ENCODE peak calls at places on chromosomes 6 and 20, in four cellular contexts. I, D, Q and Z are unnamed samples.
A peak's percentile ranks its signal among the peaks of the same experiment; 100 is the strongest.

GRCh38 chr6:90397929-90398674 is 101.5 kb upstream of the BACH2 start:
- DNase-seq in D (peak; percentile 66), I (no peak), Q (peak; percentile 85), Z (no peak)

GRCh38 chr6:123745877-123746276 is 57.8 kb upstream of the NKAIN2 start:
- DNase-seq in D (no peak), Q (no peak), I (no peak), Z (no peak)

GRCh38 chr6:148524509-148524908 is 181.9 kb downstream of the SASH1 start:
- DNase-seq in I (no peak), D (no peak), Q (no peak), Z (no peak)

GRCh38 chr20:47336013-47336754 is 20.3 kb downstream of the ZMYND8 start:
- DNase-seq in D (no peak), I (peak; percentile 50), Q (no peak), Z (no peak)

GRCh38 chr6:47134476-47135189 is 92.5 kb upstream of the ADGRF1 start:
- DNase-seq in D (no peak), Q (no peak), I (no peak), Z (no peak)

GRCh38 chr20:22382742-22383141 is 201.6 kb downstream of the FOXA2 start:
- DNase-seq in I (no peak), Q (no peak), D (no peak), Z (no peak)

GRCh38 chr6:158803733-158804143 is 15.4 kb downstream of the EZR start:
- DNase-seq in Q (peak; percentile 73), D (peak; percentile 42), I (no peak), Z (no peak)

GRCh38 chr6:7805828-7806227 is 79.9 kb downstream of the BMP6 start:
- DNase-seq in Q (no peak), D (no peak), I (no peak), Z (no peak)

GRCh38 chr20:4626228-4626627 is 95.5 kb upstream of the PRND start:
- DNase-seq in Q (no peak), I (no peak), D (no peak), Z (no peak)

GRCh38 chr6:44078795-44079671 is 48.2 kb downstream of the MRPL14 start:
- DNase-seq in Q (peak; percentile 59), I (no peak), D (peak; percentile 55), Z (peak; percentile 91)

GRCh38 chr20:7094438-7094997 is 327.0 kb downstream of the BMP2 start:
- DNase-seq in I (no peak), Q (no peak), D (no peak), Z (peak; percentile 63)

GRCh38 chr6:78500299-78501089 is 366.9 kb upstream of the IRAK1BP1 start:
- DNase-seq in D (no peak), Q (no peak), I (no peak), Z (no peak)

GRCh38 chr20:61647741-61648140 is 395.7 kb downstream of the CDH4 start:
- DNase-seq in D (no peak), Q (no peak), I (no peak), Z (no peak)

GRCh38 chr6:148471624-148472494 is 129.2 kb downstream of the SASH1 start:
- DNase-seq in I (no peak), D (no peak), Q (no peak), Z (no peak)

GRCh38 chr20:63552481-63553249 is 1.3 kb upstream of the FNDC11 start:
- DNase-seq in Q (peak; percentile 51), D (peak; percentile 62), I (no peak), Z (peak; percentile 29)

GRCh38 chr20:54019127-54019526 is 51.3 kb downstream of the BCAS1 start:
- DNase-seq in D (no peak), Q (no peak), I (no peak), Z (no peak)

GRCh38 chr20:56627122-56628014 is 1.7 kb upstream of the TFAP2C start:
- DNase-seq in I (no peak), Q (no peak), D (no peak), Z (no peak)

GRCh38 chr6:67698534-67698933 is 936.5 kb upstream of the ADGRB3 start:
- DNase-seq in I (no peak), Q (no peak), D (no peak), Z (no peak)

GRCh38 chr20:4455301-4455701 is 266.4 kb upstream of the PRND start:
- DNase-seq in Q (no peak), D (no peak), I (no peak), Z (no peak)

GRCh38 chr20:34948030-34948429 is 7.6 kb downstream of the GSS start:
- DNase-seq in D (no peak), I (no peak), Q (no peak), Z (no peak)

GRCh38 chr6:134493789-134494188 is 175.9 kb upstream of the SGK1 start:
- DNase-seq in Q (no peak), I (no peak), D (no peak), Z (no peak)

GRCh38 chr6:83872386-83873118 is 13.1 kb downstream of the CYB5R4 start:
- DNase-seq in D (no peak), Q (no peak), I (no peak), Z (no peak)

GRCh38 chr6:142771162-142771561 is 173.8 kb downstream of the HIVEP2 start:
- DNase-seq in Q (no peak), D (no peak), I (no peak), Z (no peak)